ENCODE peak calls at places on chromosomes 2 and 18, in nine cellular contexts. One of them, this sample, is unnamed.
A peak's percentile ranks its signal among the peaks of the same experiment; 100 is the strongest.

GRCh38 chr2:240296104-240296406 is 139.4 kb upstream of the GPC1 start:
- DNase-seq in activated T-cell treated with anti-CD3 and anti-CD28 coated beads, Interleukin-2, amount 50 U/mL, for 1 hour: no peak
- DNase-seq in T-helper 17 cell: no peak
- DNase-seq in H54: no peak
- DNase-seq in OCI-LY7: no peak
- DNase-seq in upper lobe of left lung: no peak
- DNase-seq in kidney epithelial cell: no peak
- DNase-seq in NCI-H2081: no peak
- DNase-seq in adipocyte: no peak
- DNase-seq in this sample: no peak

GRCh38 chr2:144702051-144702450 is 182.1 kb upstream of the ZEB2 start:
- DNase-seq in kidney epithelial cell: no peak
- DNase-seq in adipocyte: no peak
- DNase-seq in upper lobe of left lung: no peak
- DNase-seq in T-helper 17 cell: no peak
- DNase-seq in activated T-cell treated with anti-CD3 and anti-CD28 coated beads, Interleukin-2, amount 50 U/mL, for 1 hour: no peak
- DNase-seq in OCI-LY7: peak; percentile 69
- DNase-seq in NCI-H2081: no peak
- DNase-seq in H54: no peak
- DNase-seq in this sample: no peak

GRCh38 chr2:200086911-200087310 is 131.5 kb downstream of the MAIP1 start:
- DNase-seq in kidney epithelial cell: no peak
- DNase-seq in T-helper 17 cell: no peak
- DNase-seq in H54: no peak
- DNase-seq in adipocyte: peak; percentile 15
- DNase-seq in OCI-LY7: no peak
- DNase-seq in upper lobe of left lung: no peak
- DNase-seq in activated T-cell treated with anti-CD3 and anti-CD28 coated beads, Interleukin-2, amount 50 U/mL, for 1 hour: no peak
- DNase-seq in NCI-H2081: no peak
- DNase-seq in this sample: no peak

GRCh38 chr18:76997951-76998808 is 134.4 kb downstream of the MBP start:
- DNase-seq in OCI-LY7: no peak
- DNase-seq in adipocyte: no peak
- DNase-seq in H54: no peak
- DNase-seq in NCI-H2081: no peak
- DNase-seq in activated T-cell treated with anti-CD3 and anti-CD28 coated beads, Interleukin-2, amount 50 U/mL, for 1 hour: no peak
- DNase-seq in T-helper 17 cell: no peak
- DNase-seq in kidney epithelial cell: no peak
- DNase-seq in upper lobe of left lung: no peak
- DNase-seq in this sample: no peak

GRCh38 chr18:45081579-45082181 is 401.0 kb downstream of the SETBP1 start:
- DNase-seq in upper lobe of left lung: no peak
- DNase-seq in H54: no peak
- DNase-seq in adipocyte: no peak
- DNase-seq in OCI-LY7: no peak
- DNase-seq in T-helper 17 cell: no peak
- DNase-seq in activated T-cell treated with anti-CD3 and anti-CD28 coated beads, Interleukin-2, amount 50 U/mL, for 1 hour: no peak
- DNase-seq in NCI-H2081: no peak
- DNase-seq in kidney epithelial cell: no peak
- DNase-seq in this sample: no peak

GRCh38 chr2:185279999-185280398 is 458.6 kb upstream of the FSIP2 start:
- DNase-seq in kidney epithelial cell: no peak
- DNase-seq in OCI-LY7: peak; percentile 21
- DNase-seq in T-helper 17 cell: no peak
- DNase-seq in activated T-cell treated with anti-CD3 and anti-CD28 coated beads, Interleukin-2, amount 50 U/mL, for 1 hour: no peak
- DNase-seq in adipocyte: peak; percentile 64
- DNase-seq in NCI-H2081: no peak
- DNase-seq in H54: no peak
- DNase-seq in upper lobe of left lung: no peak
- DNase-seq in this sample: peak; percentile 16

GRCh38 chr2:222866358-222866960 is 5.6 kb downstream of the ACSL3 start:
- DNase-seq in NCI-H2081: no peak
- DNase-seq in H54: no peak
- DNase-seq in OCI-LY7: no peak
- DNase-seq in adipocyte: no peak
- DNase-seq in activated T-cell treated with anti-CD3 and anti-CD28 coated beads, Interleukin-2, amount 50 U/mL, for 1 hour: no peak
- DNase-seq in kidney epithelial cell: no peak
- DNase-seq in T-helper 17 cell: no peak
- DNase-seq in upper lobe of left lung: no peak
- DNase-seq in this sample: no peak

GRCh38 chr2:206392118-206392517 is 51.2 kb upstream of the ADAM23 start:
- DNase-seq in upper lobe of left lung: no peak
- DNase-seq in NCI-H2081: peak; percentile 24
- DNase-seq in activated T-cell treated with anti-CD3 and anti-CD28 coated beads, Interleukin-2, amount 50 U/mL, for 1 hour: no peak
- DNase-seq in T-helper 17 cell: no peak
- DNase-seq in adipocyte: peak; percentile 73
- DNase-seq in OCI-LY7: peak; percentile 48
- DNase-seq in H54: peak; percentile 47
- DNase-seq in kidney epithelial cell: no peak
- DNase-seq in this sample: no peak

GRCh38 chr2:73218298-73218697 is 4.3 kb downstream of the SMYD5 start:
- DNase-seq in activated T-cell treated with anti-CD3 and anti-CD28 coated beads, Interleukin-2, amount 50 U/mL, for 1 hour: no peak
- DNase-seq in OCI-LY7: no peak
- DNase-seq in NCI-H2081: no peak
- DNase-seq in adipocyte: peak; percentile 75
- DNase-seq in T-helper 17 cell: no peak
- DNase-seq in H54: peak; percentile 69
- DNase-seq in upper lobe of left lung: no peak
- DNase-seq in kidney epithelial cell: no peak
- DNase-seq in this sample: no peak

GRCh38 chr2:191366199-191366598 is 121.0 kb downstream of the MYO1B start:
- DNase-seq in NCI-H2081: no peak
- DNase-seq in T-helper 17 cell: no peak
- DNase-seq in activated T-cell treated with anti-CD3 and anti-CD28 coated beads, Interleukin-2, amount 50 U/mL, for 1 hour: no peak
- DNase-seq in H54: no peak
- DNase-seq in kidney epithelial cell: no peak
- DNase-seq in OCI-LY7: no peak
- DNase-seq in adipocyte: peak; percentile 70
- DNase-seq in upper lobe of left lung: no peak
- DNase-seq in this sample: peak; percentile 41

GRCh38 chr18:51506811-51507210 is 309.3 kb upstream of the MEX3C start:
- DNase-seq in T-helper 17 cell: no peak
- DNase-seq in adipocyte: no peak
- DNase-seq in activated T-cell treated with anti-CD3 and anti-CD28 coated beads, Interleukin-2, amount 50 U/mL, for 1 hour: no peak
- DNase-seq in upper lobe of left lung: no peak
- DNase-seq in OCI-LY7: no peak
- DNase-seq in kidney epithelial cell: no peak
- DNase-seq in H54: no peak
- DNase-seq in NCI-H2081: no peak
- DNase-seq in this sample: no peak

GRCh38 chr2:165369936-165370296 is 99.6 kb upstream of the CSRNP3 start:
- DNase-seq in OCI-LY7: no peak
- DNase-seq in kidney epithelial cell: no peak
- DNase-seq in adipocyte: no peak
- DNase-seq in upper lobe of left lung: no peak
- DNase-seq in H54: no peak
- DNase-seq in activated T-cell treated with anti-CD3 and anti-CD28 coated beads, Interleukin-2, amount 50 U/mL, for 1 hour: no peak
- DNase-seq in NCI-H2081: no peak
- DNase-seq in T-helper 17 cell: no peak
- DNase-seq in this sample: no peak

GRCh38 chr2:62412347-62412742 is 93.7 kb downstream of the TMEM17 start:
- DNase-seq in adipocyte: no peak
- DNase-seq in T-helper 17 cell: no peak
- DNase-seq in NCI-H2081: no peak
- DNase-seq in kidney epithelial cell: no peak
- DNase-seq in activated T-cell treated with anti-CD3 and anti-CD28 coated beads, Interleukin-2, amount 50 U/mL, for 1 hour: no peak
- DNase-seq in H54: no peak
- DNase-seq in upper lobe of left lung: no peak
- DNase-seq in OCI-LY7: peak; percentile 16
- DNase-seq in this sample: no peak

GRCh38 chr2:37322368-37322767 is 2.3 kb downstream of the PRKD3 start:
- DNase-seq in T-helper 17 cell: no peak
- DNase-seq in H54: no peak
- DNase-seq in upper lobe of left lung: no peak
- DNase-seq in adipocyte: peak; percentile 56
- DNase-seq in activated T-cell treated with anti-CD3 and anti-CD28 coated beads, Interleukin-2, amount 50 U/mL, for 1 hour: no peak
- DNase-seq in NCI-H2081: no peak
- DNase-seq in OCI-LY7: peak; percentile 50
- DNase-seq in kidney epithelial cell: no peak
- DNase-seq in this sample: no peak

GRCh38 chr18:7750966-7751365 is 183.8 kb downstream of the PTPRM start:
- DNase-seq in OCI-LY7: no peak
- DNase-seq in adipocyte: no peak
- DNase-seq in H54: no peak
- DNase-seq in NCI-H2081: no peak
- DNase-seq in activated T-cell treated with anti-CD3 and anti-CD28 coated beads, Interleukin-2, amount 50 U/mL, for 1 hour: no peak
- DNase-seq in kidney epithelial cell: no peak
- DNase-seq in T-helper 17 cell: no peak
- DNase-seq in upper lobe of left lung: no peak
- DNase-seq in this sample: no peak

GRCh38 chr2:216308532-216308931 is 63.8 kb downstream of the MARCHF4 start:
- DNase-seq in upper lobe of left lung: no peak
- DNase-seq in T-helper 17 cell: no peak
- DNase-seq in NCI-H2081: no peak
- DNase-seq in OCI-LY7: no peak
- DNase-seq in adipocyte: no peak
- DNase-seq in H54: no peak
- DNase-seq in kidney epithelial cell: peak; percentile 81
- DNase-seq in activated T-cell treated with anti-CD3 and anti-CD28 coated beads, Interleukin-2, amount 50 U/mL, for 1 hour: no peak
- DNase-seq in this sample: peak; percentile 48

GRCh38 chr2:112155331-112156151 is 17.4 kb downstream of the FBLN7 start:
- DNase-seq in activated T-cell treated with anti-CD3 and anti-CD28 coated beads, Interleukin-2, amount 50 U/mL, for 1 hour: peak; percentile 46
- DNase-seq in kidney epithelial cell: no peak
- DNase-seq in upper lobe of left lung: no peak
- DNase-seq in T-helper 17 cell: no peak
- DNase-seq in H54: no peak
- DNase-seq in adipocyte: no peak
- DNase-seq in OCI-LY7: peak; percentile 31
- DNase-seq in NCI-H2081: no peak
- DNase-seq in this sample: no peak

GRCh38 chr18:9449987-9450386 is 25.3 kb upstream of the RALBP1 start:
- DNase-seq in adipocyte: no peak
- DNase-seq in kidney epithelial cell: no peak
- DNase-seq in OCI-LY7: no peak
- DNase-seq in activated T-cell treated with anti-CD3 and anti-CD28 coated beads, Interleukin-2, amount 50 U/mL, for 1 hour: no peak
- DNase-seq in NCI-H2081: no peak
- DNase-seq in T-helper 17 cell: no peak
- DNase-seq in H54: no peak
- DNase-seq in upper lobe of left lung: no peak
- DNase-seq in this sample: no peak

GRCh38 chr2:239467281-239467955 is 66.6 kb upstream of the HDAC4 start:
- DNase-seq in T-helper 17 cell: no peak
- DNase-seq in OCI-LY7: no peak
- DNase-seq in adipocyte: no peak
- DNase-seq in kidney epithelial cell: no peak
- DNase-seq in H54: no peak
- DNase-seq in NCI-H2081: no peak
- DNase-seq in activated T-cell treated with anti-CD3 and anti-CD28 coated beads, Interleukin-2, amount 50 U/mL, for 1 hour: no peak
- DNase-seq in upper lobe of left lung: no peak
- DNase-seq in this sample: no peak

GRCh38 chr2:196245746-196246145 is 74.4 kb upstream of the STK17B start:
- DNase-seq in kidney epithelial cell: no peak
- DNase-seq in activated T-cell treated with anti-CD3 and anti-CD28 coated beads, Interleukin-2, amount 50 U/mL, for 1 hour: no peak
- DNase-seq in upper lobe of left lung: no peak
- DNase-seq in H54: no peak
- DNase-seq in T-helper 17 cell: no peak
- DNase-seq in OCI-LY7: no peak
- DNase-seq in NCI-H2081: no peak
- DNase-seq in adipocyte: no peak
- DNase-seq in this sample: no peak

GRCh38 chr18:48975817-48976649 is 25.3 kb upstream of the SMAD7 start:
- DNase-seq in kidney epithelial cell: no peak
- DNase-seq in activated T-cell treated with anti-CD3 and anti-CD28 coated beads, Interleukin-2, amount 50 U/mL, for 1 hour: peak; percentile 72
- DNase-seq in upper lobe of left lung: peak; percentile 94
- DNase-seq in adipocyte: peak; percentile 85
- DNase-seq in NCI-H2081: no peak
- DNase-seq in OCI-LY7: peak; percentile 44
- DNase-seq in T-helper 17 cell: peak; percentile 47
- DNase-seq in H54: peak; percentile 95
- DNase-seq in this sample: no peak

GRCh38 chr2:174325932-174326879 is 8.5 kb upstream of the SP9 start:
- DNase-seq in activated T-cell treated with anti-CD3 and anti-CD28 coated beads, Interleukin-2, amount 50 U/mL, for 1 hour: peak; percentile 51
- DNase-seq in adipocyte: peak; percentile 36
- DNase-seq in kidney epithelial cell: no peak
- DNase-seq in NCI-H2081: no peak
- DNase-seq in upper lobe of left lung: peak; percentile 85
- DNase-seq in T-helper 17 cell: no peak
- DNase-seq in OCI-LY7: no peak
- DNase-seq in H54: no peak
- DNase-seq in this sample: no peak

GRCh38 chr18:55337908-55338521 is 250.0 kb downstream of the TCF4 start:
- DNase-seq in H54: no peak
- DNase-seq in adipocyte: no peak
- DNase-seq in activated T-cell treated with anti-CD3 and anti-CD28 coated beads, Interleukin-2, amount 50 U/mL, for 1 hour: no peak
- DNase-seq in upper lobe of left lung: no peak
- DNase-seq in T-helper 17 cell: no peak
- DNase-seq in kidney epithelial cell: no peak
- DNase-seq in NCI-H2081: no peak
- DNase-seq in OCI-LY7: no peak
- DNase-seq in this sample: no peak

GRCh38 chr2:48315847-48316194 is 214.1 kb upstream of the STON1 start:
- DNase-seq in OCI-LY7: peak; percentile 65
- DNase-seq in activated T-cell treated with anti-CD3 and anti-CD28 coated beads, Interleukin-2, amount 50 U/mL, for 1 hour: peak; percentile 39
- DNase-seq in adipocyte: peak; percentile 49
- DNase-seq in upper lobe of left lung: no peak
- DNase-seq in H54: no peak
- DNase-seq in kidney epithelial cell: no peak
- DNase-seq in NCI-H2081: peak; percentile 34
- DNase-seq in T-helper 17 cell: no peak
- DNase-seq in this sample: no peak

GRCh38 chr2:88540346-88540745 is 86.9 kb downstream of the EIF2AK3 start:
- DNase-seq in activated T-cell treated with anti-CD3 and anti-CD28 coated beads, Interleukin-2, amount 50 U/mL, for 1 hour: no peak
- DNase-seq in T-helper 17 cell: no peak
- DNase-seq in upper lobe of left lung: no peak
- DNase-seq in OCI-LY7: no peak
- DNase-seq in adipocyte: peak; percentile 47
- DNase-seq in H54: peak; percentile 38
- DNase-seq in kidney epithelial cell: peak; percentile 50
- DNase-seq in NCI-H2081: no peak
- DNase-seq in this sample: no peak

GRCh38 chr2:80054339-80054675 is 250.2 kb downstream of the LRRTM1 start:
- DNase-seq in kidney epithelial cell: peak; percentile 68
- DNase-seq in H54: no peak
- DNase-seq in upper lobe of left lung: no peak
- DNase-seq in OCI-LY7: no peak
- DNase-seq in adipocyte: peak; percentile 61
- DNase-seq in activated T-cell treated with anti-CD3 and anti-CD28 coated beads, Interleukin-2, amount 50 U/mL, for 1 hour: no peak
- DNase-seq in NCI-H2081: no peak
- DNase-seq in T-helper 17 cell: no peak
- DNase-seq in this sample: no peak

GRCh38 chr2:85433511-85434089 is 15.1 kb downstream of the SH2D6 start:
- DNase-seq in kidney epithelial cell: peak; percentile 68
- DNase-seq in H54: peak; percentile 88
- DNase-seq in T-helper 17 cell: no peak
- DNase-seq in adipocyte: peak; percentile 97
- DNase-seq in activated T-cell treated with anti-CD3 and anti-CD28 coated beads, Interleukin-2, amount 50 U/mL, for 1 hour: no peak
- DNase-seq in upper lobe of left lung: no peak
- DNase-seq in NCI-H2081: peak; percentile 20
- DNase-seq in OCI-LY7: no peak
- DNase-seq in this sample: peak; percentile 89

GRCh38 chr2:181895788-181896187 is 4.3 kb downstream of the ITPRID2 start:
- DNase-seq in upper lobe of left lung: no peak
- DNase-seq in kidney epithelial cell: no peak
- DNase-seq in adipocyte: no peak
- DNase-seq in NCI-H2081: no peak
- DNase-seq in OCI-LY7: no peak
- DNase-seq in T-helper 17 cell: no peak
- DNase-seq in activated T-cell treated with anti-CD3 and anti-CD28 coated beads, Interleukin-2, amount 50 U/mL, for 1 hour: no peak
- DNase-seq in H54: no peak
- DNase-seq in this sample: no peak

GRCh38 chr2:31401580-31401979 is 13.0 kb downstream of the XDH start:
- DNase-seq in kidney epithelial cell: peak; percentile 97
- DNase-seq in H54: peak; percentile 68
- DNase-seq in upper lobe of left lung: no peak
- DNase-seq in activated T-cell treated with anti-CD3 and anti-CD28 coated beads, Interleukin-2, amount 50 U/mL, for 1 hour: no peak
- DNase-seq in OCI-LY7: no peak
- DNase-seq in adipocyte: peak; percentile 92
- DNase-seq in T-helper 17 cell: no peak
- DNase-seq in NCI-H2081: no peak
- DNase-seq in this sample: peak; percentile 50

GRCh38 chr2:65420712-65421431 is 11.5 kb downstream of the SPRED2 start:
- DNase-seq in adipocyte: peak; percentile 65
- DNase-seq in OCI-LY7: peak; percentile 83
- DNase-seq in upper lobe of left lung: no peak
- DNase-seq in activated T-cell treated with anti-CD3 and anti-CD28 coated beads, Interleukin-2, amount 50 U/mL, for 1 hour: no peak
- DNase-seq in kidney epithelial cell: peak; percentile 39
- DNase-seq in T-helper 17 cell: no peak
- DNase-seq in H54: no peak
- DNase-seq in NCI-H2081: no peak
- DNase-seq in this sample: no peak

GRCh38 chr2:8023241-8023640 is 658.6 kb upstream of the ID2 start:
- DNase-seq in H54: no peak
- DNase-seq in NCI-H2081: no peak
- DNase-seq in T-helper 17 cell: no peak
- DNase-seq in upper lobe of left lung: no peak
- DNase-seq in adipocyte: no peak
- DNase-seq in kidney epithelial cell: no peak
- DNase-seq in OCI-LY7: peak; percentile 76
- DNase-seq in activated T-cell treated with anti-CD3 and anti-CD28 coated beads, Interleukin-2, amount 50 U/mL, for 1 hour: no peak
- DNase-seq in this sample: no peak

This sample was measured in astrocyte of the cerebellum.